ENCODE peak calls at places on chromosomes 7 and 10, in five cellular contexts. U is cardiac muscle cell, O is GDM1, K is iris pigment epithelial cell, E is AG08396. Y is an unnamed sample.
A peak's percentile ranks its signal among the peaks of the same experiment; 100 is the strongest.

GRCh38 chr10:110822708-110823291 is 48.9 kb upstream of the PDCD4 start:
- DNase-seq in U (no peak), O (no peak), K (no peak), E (no peak), Y (no peak)

GRCh38 chr7:71637578-71637977 is 505.6 kb downstream of the GALNT17 start:
- DNase-seq in U (peak; percentile 26), O (no peak), K (peak; percentile 38), E (peak; percentile 46), Y (no peak)

GRCh38 chr7:126574276-126574675 is 678.5 kb downstream of the GRM8 start:
- DNase-seq in U (no peak), O (no peak), K (peak; percentile 58), E (no peak), Y (no peak)

GRCh38 chr7:141526115-141526514 is 25.1 kb upstream of the AGK start:
- DNase-seq in U (no peak), O (no peak), K (no peak), E (no peak), Y (no peak)

GRCh38 chr7:11524476-11525398 is 307.3 kb downstream of the THSD7A start:
- DNase-seq in U (no peak), O (no peak), K (no peak), E (no peak), Y (no peak)

GRCh38 chr10:29955308-29955935 is 104.0 kb downstream of the JCAD start:
- DNase-seq in U (peak; percentile 56), O (no peak), K (peak; percentile 91), E (no peak), Y (no peak)

GRCh38 chr10:15695852-15696251 is 23.9 kb downstream of the ITGA8 start:
- DNase-seq in U (no peak), O (no peak), K (no peak), E (no peak), Y (no peak)

GRCh38 chr7:101165075-101165957 is at the start of gene VGF:
- DNase-seq in U (peak; percentile 96), O (peak; percentile 89), K (peak; percentile 92), E (peak; percentile 98), Y (peak; percentile 89)

GRCh38 chr10:91349381-91349780 is 60.8 kb upstream of the HECTD2 start:
- DNase-seq in U (peak; percentile 89), O (no peak), K (peak; percentile 98), E (peak; percentile 44), Y (no peak)

GRCh38 chr7:132575336-132575986 is 809 bp downstream of the PLXNA4 start:
- DNase-seq in U (peak; percentile 78), O (peak; percentile 15), K (peak; percentile 28), E (peak; percentile 84), Y (no peak)

GRCh38 chr7:106926892-106927291 is 61.8 kb downstream of the PIK3CG start:
- DNase-seq in U (no peak), O (no peak), K (no peak), E (no peak), Y (no peak)

GRCh38 chr7:134845461-134845860 is 66.0 kb downstream of the CALD1 start:
- DNase-seq in U (no peak), O (no peak), K (peak; percentile 26), E (no peak), Y (no peak)

GRCh38 chr7:27704407-27705199 is 35.4 kb upstream of the TAX1BP1 start:
- DNase-seq in U (peak; percentile 66), O (no peak), K (no peak), E (no peak), Y (no peak)